ENCODE peak calls at places on chromosomes 3 and 15, in seven cellular contexts. N is A549, O is HepG2, V is tibial nerve, U is ovary, H is stomach, P is esophagus muscularis mucosa. E is an unnamed sample.

GRCh38 chr15:101024709-101025108 is 105.6 kb downstream of the LRRK1 start:
- DNase-seq in V (no peak), U (peak), N (no peak), O (no peak), H (peak), P (peak), E (peak)

GRCh38 chr3:114635878-114636277 is 342.1 kb downstream of the TIGIT start:
- DNase-seq in V (no peak), U (no peak), N (no peak), P (no peak), O (no peak), H (no peak), E (no peak)

GRCh38 chr3:154224366-154224765 is 99.9 kb downstream of the DHX36 start:
- DNase-seq in P (no peak), N (no peak), O (no peak), H (no peak), U (no peak), V (no peak), E (no peak)

GRCh38 chr3:171458056-171458856 is 1.9 kb downstream of the TNIK start:
- DNase-seq in P (no peak), V (no peak), U (no peak), N (no peak), O (no peak), H (peak), E (no peak)

GRCh38 chr15:82539690-82540054 is 585 bp downstream of the RPS17 start:
- DNase-seq in V (no peak), P (no peak), H (no peak), U (no peak), O (no peak), N (no peak), E (no peak)

GRCh38 chr15:85168642-85169173 is 187.1 kb downstream of the PDE8A start:
- DNase-seq in U (no peak), N (peak), V (no peak), H (peak), P (no peak), O (peak), E (no peak)

GRCh38 chr3:170331143-170331542 is 26.4 kb upstream of the SKIL start:
- DNase-seq in O (peak), V (no peak), U (no peak), H (peak), P (no peak), N (no peak), E (no peak)

GRCh38 chr15:83813697-83814096 is 159.8 kb downstream of the ADAMTSL3 start:
- DNase-seq in H (no peak), O (no peak), V (no peak), N (no peak), U (no peak), P (no peak), E (no peak)

GRCh38 chr3:61841111-61841845 is 279.9 kb downstream of the PTPRG start:
- DNase-seq in V (peak), O (no peak), U (no peak), N (no peak), P (no peak), H (no peak), E (no peak)

GRCh38 chr15:96053039-96054021 is 277.2 kb upstream of the NR2F2 start:
- DNase-seq in N (no peak), P (peak), V (peak), U (peak), O (peak), H (peak), E (no peak)

GRCh38 chr15:70257047-70257446 is 159.3 kb upstream of the TLE3 start:
- DNase-seq in P (no peak), N (no peak), V (no peak), H (no peak), O (no peak), U (no peak), E (no peak)

GRCh38 chr15:89346516-89346915 is 11.9 kb upstream of the POLG start:
- DNase-seq in N (no peak), O (no peak), U (no peak), V (no peak), P (no peak), H (no peak), E (no peak)

GRCh38 chr3:190568036-190568435 is 54.2 kb downstream of the IL1RAP start:
- DNase-seq in N (no peak), H (peak), U (no peak), O (no peak), P (no peak), V (no peak), E (no peak)

GRCh38 chr3:150408232-150409124 is at the start of gene TSC22D2:
- DNase-seq in N (peak), H (peak), P (peak), O (peak), V (peak), U (peak), E (peak)
- TF ChIP-seq EP300 in N (no peak), H (peak), P (no peak), O (no peak), V (peak), U (peak), E (no peak)

GRCh38 chr15:63243101-63243500 is 34.3 kb upstream of the APH1B start:
- DNase-seq in H (no peak), P (no peak), N (no peak), U (no peak), V (no peak), O (no peak), E (no peak)

GRCh38 chr15:63244399-63244798 is 33.0 kb upstream of the APH1B start:
- DNase-seq in H (no peak), N (no peak), U (no peak), P (no peak), V (no peak), O (no peak), E (no peak)

GRCh38 chr15:63243776-63244175 is 33.6 kb upstream of the APH1B start:
- DNase-seq in P (no peak), H (no peak), N (no peak), U (no peak), V (no peak), O (no peak), E (no peak)

GRCh38 chr15:63246691-63247464 is 30.5 kb upstream of the APH1B start:
- DNase-seq in H (no peak), O (peak), V (peak), P (no peak), U (no peak), N (no peak), E (no peak)

DNA sequence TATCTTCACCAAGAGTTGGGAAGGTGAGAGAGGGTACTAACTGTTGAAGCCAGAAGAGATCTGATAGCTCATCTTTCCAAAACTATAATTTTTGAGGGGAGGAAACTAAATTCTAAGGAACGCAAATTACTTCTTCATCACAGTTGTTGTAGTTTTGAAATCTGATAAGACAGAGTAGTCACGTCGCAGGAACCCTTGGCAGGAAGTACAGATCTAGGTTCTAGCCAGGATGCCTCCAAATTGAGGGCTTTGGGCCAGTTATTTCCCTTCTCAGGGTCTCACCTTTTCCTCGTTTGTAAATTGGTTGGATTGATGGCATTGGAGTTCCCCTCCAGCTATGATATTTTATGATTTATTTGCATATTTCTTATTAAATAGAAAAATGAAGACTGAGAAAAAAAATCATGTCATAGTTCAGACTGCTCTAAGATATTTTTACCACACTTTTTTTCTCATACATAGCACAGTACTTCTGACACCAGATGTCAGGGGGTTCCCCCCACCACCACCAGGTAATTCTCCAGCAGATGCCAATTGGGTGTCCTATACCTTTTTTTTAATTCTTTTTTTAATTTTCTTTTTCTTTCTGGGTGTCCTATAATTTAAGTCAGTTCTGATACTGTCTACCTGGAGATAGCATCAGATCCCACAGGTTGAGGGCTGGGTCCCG is 32.3 kb upstream of the APH1B start:
- DNase-seq in V (no peak), U (no peak), H (no peak), P (no peak), O (no peak), N (no peak), E (no peak)
- H3K4me3 ChIP-seq in V (no peak), U (no peak), H (no peak), P (no peak), O (no peak), N (no peak), E (no peak)

GRCh38 chr3:149659173-149659468 is 1.3 kb upstream of the WWTR1 start:
- DNase-seq in N (no peak), H (no peak), V (peak), P (no peak), U (peak), O (no peak), E (no peak)
- TF ChIP-seq EP300 in N (no peak), H (no peak), V (no peak), P (no peak), U (no peak), O (no peak), E (no peak)

GRCh38 chr3:52539010-52539653 is 2.7 kb downstream of the UQCC5 start:
- DNase-seq in V (no peak), H (no peak), U (no peak), N (no peak), O (no peak), P (no peak), E (no peak)
- H3K4me3 ChIP-seq in V (no peak), H (peak), U (no peak), N (no peak), O (no peak), P (peak), E (no peak)

GRCh38 chr3:101133638-101134037 is 140.4 kb upstream of the ABI3BP start:
- DNase-seq in N (no peak), U (no peak), P (no peak), H (no peak), V (no peak), O (no peak), E (no peak)

GRCh38 chr3:101124125-101124524 is 130.9 kb upstream of the ABI3BP start:
- DNase-seq in O (no peak), V (no peak), U (no peak), P (no peak), N (no peak), H (no peak), E (no peak)

GRCh38 chr3:101127991-101128390 is 134.8 kb upstream of the ABI3BP start:
- DNase-seq in U (no peak), H (no peak), N (no peak), O (no peak), V (no peak), P (no peak), E (no peak)

GRCh38 chr3:101131767-101132166 is 138.5 kb upstream of the ABI3BP start:
- DNase-seq in V (no peak), H (no peak), P (no peak), O (no peak), N (no peak), U (no peak), E (no peak)

GRCh38 chr3:101128786-101129185 is 135.6 kb upstream of the ABI3BP start:
- DNase-seq in H (peak), P (no peak), O (no peak), V (no peak), U (no peak), N (no peak), E (no peak)
- TF ChIP-seq EP300 in H (no peak), P (no peak), O (no peak), V (no peak), U (no peak), N (no peak), E (no peak)

E was measured in suprapubic skin.